ENCODE peak calls at places on chromosomes 7 and 10, in seven cellular contexts. T is left ventricle myocardium inferior, Z is RWPE2, L is Panc1, Y is fibroblast of lung, U is breast epithelium, F is pancreas. W is an unnamed sample.

GRCh38 chr10:77355844-77356243 is 281.8 kb downstream of the KCNMA1 start:
- DNase-seq in T (no peak), Z (no peak), L (peak; percentile 86), Y (peak; percentile 79), U (no peak), F (no peak), W (no peak)

GRCh38 chr7:29194594-29195417 is at the start of gene CHN2:
- DNase-seq in T (peak; percentile 51), Z (peak; percentile 64), L (no peak), Y (peak; percentile 36), U (no peak), F (peak; percentile 86), W (no peak)

GRCh38 chr10:50552771-50553535 is 70.8 kb downstream of the SGMS1 start:
- DNase-seq in T (no peak), Z (no peak), L (no peak), Y (peak; percentile 53), U (no peak), F (no peak), W (no peak)

GRCh38 chr10:18606051-18606730 is 45.2 kb downstream of the NSUN6 start:
- DNase-seq in T (no peak), Z (no peak), L (no peak), Y (peak; percentile 45), U (no peak), F (no peak), W (no peak)

GRCh38 chr10:74598891-74599566 is 227.4 kb upstream of the KAT6B start:
- DNase-seq in T (no peak), Z (no peak), L (no peak), Y (peak; percentile 20), U (no peak), F (no peak), W (no peak)

GRCh38 chr10:90842710-90843109 is 15.1 kb downstream of the HTR7 start:
- DNase-seq in T (no peak), Z (no peak), L (no peak), Y (no peak), U (no peak), F (no peak), W (no peak)

GRCh38 chr10:112754001-112754411 is 196.0 kb upstream of the TCF7L2 start:
- DNase-seq in T (no peak), Z (no peak), L (no peak), Y (peak; percentile 23), U (no peak), F (no peak), W (no peak)

GRCh38 chr7:106484562-106484961 is 176.4 kb downstream of the CCDC71L start:
- DNase-seq in T (no peak), Z (no peak), L (no peak), Y (peak; percentile 49), U (no peak), F (no peak), W (no peak)

GRCh38 chr10:97503413-97503812 is 4.7 kb downstream of the UBTD1 start:
- DNase-seq in T (peak; percentile 42), Z (no peak), L (no peak), Y (no peak), U (no peak), F (no peak), W (no peak)

GRCh38 chr10:97500297-97500575 is 1.5 kb downstream of the UBTD1 start:
- DNase-seq in T (no peak), Z (no peak), L (no peak), Y (no peak), U (no peak), F (no peak), W (no peak)

GRCh38 chr10:97505152-97505551 is 6.4 kb downstream of the UBTD1 start:
- DNase-seq in T (no peak), Z (no peak), L (no peak), Y (no peak), U (no peak), F (no peak), W (no peak)

GRCh38 chr10:97499561-97500296 is 1.0 kb downstream of the UBTD1 start:
- DNase-seq in T (peak; percentile 82), Z (no peak), L (no peak), Y (peak; percentile 62), U (peak; percentile 44), F (peak; percentile 73), W (peak; percentile 51)

DNA sequence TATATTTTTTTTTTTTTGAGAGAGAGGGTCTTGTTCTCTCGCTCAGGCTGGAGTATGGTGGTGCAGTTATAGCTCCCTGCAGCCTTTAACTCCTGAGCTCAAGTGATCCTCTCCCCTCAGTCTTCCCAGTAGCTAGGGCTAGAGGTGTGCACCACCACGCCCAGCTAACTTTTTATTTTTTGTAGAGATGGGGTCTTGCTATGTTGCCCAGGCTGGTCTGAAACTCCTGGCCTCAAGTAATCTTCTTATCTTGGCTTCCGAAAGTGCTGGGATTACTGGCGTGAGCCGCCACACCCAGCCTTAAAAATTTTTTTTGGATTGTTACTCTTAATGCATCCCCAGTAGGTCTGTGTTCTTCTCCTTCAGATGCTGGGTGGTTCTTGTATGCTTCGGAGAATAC is 4.2 kb downstream of the UBTD1 start:
- DNase-seq in T (no peak), Z (no peak), L (no peak), Y (no peak), U (no peak), F (no peak), W (no peak)
- H3K4me1 ChIP-seq in T (peaks cover 67% of the 10 kb centered on the region), Z (peaks cover 4% of the 10 kb centered on the region), L (peaks cover 22% of the 10 kb centered on the region), Y (peaks cover 6% of the 10 kb centered on the region), U (peaks cover 5% of the 10 kb centered on the region), F (no peaks in the 10 kb centered on the region), W (peaks cover 5% of the 10 kb centered on the region)

DNA sequence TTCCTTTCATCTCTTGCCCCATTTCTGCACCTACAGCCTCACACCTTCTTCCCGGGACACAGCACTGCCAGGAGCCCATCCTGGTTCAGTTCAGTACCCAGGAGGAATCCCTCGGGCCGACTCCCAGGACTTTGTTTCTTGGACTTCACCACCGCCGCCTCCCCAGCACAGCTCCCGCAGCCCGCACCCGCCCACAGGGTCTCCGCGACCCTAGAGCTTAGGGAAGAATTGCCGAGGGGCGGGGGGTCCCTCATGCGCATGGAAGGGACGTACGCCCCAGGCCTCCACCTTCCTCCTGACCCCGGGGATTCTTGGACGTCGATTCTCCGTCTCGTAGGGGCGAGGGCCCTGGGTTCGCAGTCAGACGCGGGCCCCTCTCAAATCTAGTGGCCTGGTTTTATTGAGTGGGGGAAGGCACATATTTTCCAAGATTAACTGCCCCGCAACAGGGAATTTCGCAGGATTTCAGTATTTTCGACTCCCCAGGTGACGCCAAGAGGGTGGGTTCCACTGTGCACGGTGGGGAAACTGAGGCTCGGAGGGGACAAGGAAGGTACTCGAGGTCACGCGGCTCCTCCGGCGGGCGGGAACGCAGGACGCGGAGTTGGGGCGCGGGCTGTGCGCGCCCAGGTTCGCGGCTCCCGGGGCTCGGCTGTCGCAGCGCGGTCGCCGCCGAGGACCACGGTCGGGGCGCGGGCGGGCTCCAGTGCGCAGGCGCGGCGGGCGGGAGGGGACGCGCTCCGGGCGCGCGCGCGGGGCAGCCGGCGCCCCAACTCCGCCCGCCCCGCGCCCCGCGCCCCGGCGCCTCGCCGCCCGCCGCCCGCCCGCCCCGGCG is at the start of gene ADCY1:
- DNase-seq in T (peak; percentile 38), Z (no peak), L (no peak), Y (no peak), U (no peak), F (peak; percentile 71), W (no peak)
- H3K4me3 ChIP-seq in T (peak within 1 kb of the TSS; percentile 81), Z (peak within 1 kb of the TSS; percentile 29), L (peak within 1 kb of the TSS; percentile 31), Y (no peak within 1 kb of the TSS), U (peak within 1 kb of the TSS; percentile 80), F (peak within 1 kb of the TSS; percentile 59), W (peak within 1 kb of the TSS; percentile 56)

GRCh38 chr10:132384618-132385510 is 12.1 kb upstream of the PWWP2B start:
- DNase-seq in T (no peak), Z (peak; percentile 34), L (no peak), Y (no peak), U (no peak), F (peak; percentile 38), W (no peak)

GRCh38 chr10:132383751-132384181 is 13.2 kb upstream of the PWWP2B start:
- DNase-seq in T (no peak), Z (peak; percentile 41), L (no peak), Y (no peak), U (no peak), F (peak; percentile 42), W (no peak)

GRCh38 chr10:132382231-132382922 is 14.6 kb upstream of the PWWP2B start:
- DNase-seq in T (no peak), Z (peak; percentile 29), L (no peak), Y (peak; percentile 53), U (no peak), F (peak; percentile 41), W (no peak)

GRCh38 chr10:132383026-132383565 is 13.9 kb upstream of the PWWP2B start:
- DNase-seq in T (no peak), Z (peak; percentile 15), L (no peak), Y (no peak), U (no peak), F (peak; percentile 22), W (no peak)

GRCh38 chr10:132381726-132382125 is 15.3 kb upstream of the PWWP2B start:
- DNase-seq in T (no peak), Z (no peak), L (no peak), Y (no peak), U (no peak), F (no peak), W (no peak)
- H3K4me1 ChIP-seq in T (no peaks in the 10 kb centered on the region), Z (no peaks in the 10 kb centered on the region), L (no peaks in the 10 kb centered on the region), Y (no peaks in the 10 kb centered on the region), U (no peaks in the 10 kb centered on the region), F (no peaks in the 10 kb centered on the region), W (no peaks in the 10 kb centered on the region)

DNA sequence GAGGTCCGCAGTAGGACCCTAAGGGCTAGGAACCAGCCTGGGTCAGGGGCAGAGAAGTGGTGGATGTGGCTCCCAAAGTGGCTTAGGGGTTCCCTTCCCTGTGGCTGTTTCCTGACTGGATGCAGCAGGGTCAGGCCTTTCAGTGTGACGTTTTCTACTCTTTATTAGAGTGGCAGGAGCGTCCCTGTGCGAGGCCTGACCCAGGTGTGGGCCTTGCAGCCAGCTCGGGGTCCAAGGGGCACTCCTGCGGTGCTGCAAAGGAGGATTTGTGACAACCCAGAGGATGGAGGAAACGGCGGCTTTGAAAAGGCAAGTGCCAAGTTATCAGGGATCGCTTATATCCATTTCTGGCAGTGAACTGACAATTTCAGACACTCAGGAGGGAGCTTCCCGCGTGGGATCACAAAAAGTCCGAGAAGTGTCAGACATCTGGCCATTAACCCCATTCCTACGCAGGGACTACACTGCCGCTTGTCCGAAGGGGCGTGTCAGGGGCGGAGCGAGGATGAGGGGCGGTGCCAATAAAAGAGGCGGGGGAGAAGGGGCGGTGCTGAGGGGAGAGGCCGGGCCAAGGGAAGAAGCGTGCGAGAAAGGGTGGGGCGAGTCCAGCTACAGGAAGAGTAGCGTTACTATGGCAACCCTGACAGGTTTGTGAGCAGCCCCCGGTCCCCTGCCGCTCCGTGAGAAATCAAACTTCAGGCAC is 98.8 kb upstream of the ZNF722 start:
- DNase-seq in T (peak; percentile 85), Z (no peak), L (no peak), Y (no peak), U (peak; percentile 82), F (peak; percentile 76), W (peak; percentile 71)
- H3K4me3 ChIP-seq in T (peak overlapping the region; percentile 84), Z (no peak overlapping the region), L (peak overlapping the region; percentile 77), Y (no peak overlapping the region), U (peak overlapping the region; percentile 64), F (peak overlapping the region; percentile 49), W (peak overlapping the region; percentile 72)

DNA sequence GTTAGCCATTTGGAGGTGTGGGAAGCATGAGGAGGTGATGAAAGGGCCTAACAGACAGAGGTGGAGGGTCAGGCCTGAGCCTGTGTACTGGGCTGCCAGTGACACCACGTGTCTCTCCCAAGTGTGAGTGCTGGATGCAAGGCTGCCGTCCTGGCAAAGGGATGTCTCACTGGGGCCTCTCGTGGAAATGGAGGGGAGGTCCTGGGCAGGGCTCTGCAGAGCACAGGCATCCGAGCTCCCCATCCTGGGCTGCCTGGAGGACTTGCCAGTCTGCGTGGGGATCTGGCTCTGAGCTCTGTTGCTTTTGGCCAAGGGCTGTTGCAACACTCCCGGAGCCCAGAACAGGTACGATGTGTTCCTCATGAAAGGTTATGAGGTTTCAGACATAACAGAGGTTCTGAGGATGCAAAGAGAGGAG is 77.3 kb downstream of the GRK5 start:
- DNase-seq in T (peak; percentile 70), Z (no peak), L (no peak), Y (no peak), U (peak; percentile 76), F (no peak), W (no peak)
- H3K4me1 ChIP-seq in T (peaks cover 100% of the 10 kb centered on the region), Z (no peaks in the 10 kb centered on the region), L (peaks cover 70% of the 10 kb centered on the region), Y (peaks cover 54% of the 10 kb centered on the region), U (peaks cover 24% of the 10 kb centered on the region), F (no peaks in the 10 kb centered on the region), W (peaks cover 84% of the 10 kb centered on the region)

W was measured in thoracic aorta.